ENCODE peak calls at places on chromosome 1, in seven cellular contexts. F, J, E, X, T, U and H are unnamed samples.

GRCh38 chr1:57947471-57947870 is 523.6 kb upstream of the DAB1 start:
- DNase-seq in E (no peak), U (no peak), F (no peak), X (no peak), T (no peak), J (no peak), H (no peak)

GRCh38 chr1:100268202-100268601 is 2.2 kb downstream of the RTCA start:
- DNase-seq in X (no peak), U (peak; percentile 44), J (no peak), E (no peak), F (no peak), T (no peak), H (no peak)

GRCh38 chr1:33735624-33736023 is 128.3 kb upstream of the HMGB4 start:
- DNase-seq in T (peak; percentile 64), E (no peak), F (peak; percentile 20), J (no peak), U (no peak), X (peak; percentile 1), H (no peak)

GRCh38 chr1:192516776-192517297 is 58.7 kb upstream of the RGS1 start:
- DNase-seq in T (no peak), F (peak; percentile 68), U (no peak), X (no peak), J (no peak), E (peak; percentile 99), H (peak; percentile 70)

GRCh38 chr1:70992521-70992920 is 55.1 kb downstream of the PTGER3 start:
- DNase-seq in E (no peak), U (no peak), J (no peak), X (no peak), T (no peak), F (no peak), H (no peak)

GRCh38 chr1:204650911-204651570 is 34.5 kb downstream of the LRRN2 start:
- DNase-seq in F (peak; percentile 4), U (no peak), T (peak; percentile 52), E (no peak), J (no peak), X (no peak), H (no peak)

GRCh38 chr1:180154003-180154324 is 705 bp upstream of the QSOX1 start:
- DNase-seq in F (no peak), U (no peak), J (no peak), X (no peak), E (no peak), T (no peak), H (no peak)

GRCh38 chr1:205071801-205072200 is 12.5 kb downstream of the TMEM81 start:
- DNase-seq in J (no peak), E (no peak), T (no peak), F (no peak), X (no peak), U (no peak), H (no peak)

GRCh38 chr1:226158457-226158856 is 28.1 kb downstream of the ACBD3 start:
- DNase-seq in U (no peak), F (no peak), J (no peak), X (no peak), E (no peak), T (no peak), H (no peak)

GRCh38 chr1:197360068-197360467 is 92.0 kb downstream of the CRB1 start:
- DNase-seq in F (no peak), E (no peak), T (peak; percentile 26), J (no peak), X (no peak), U (no peak), H (no peak)

GRCh38 chr1:204190212-204191211 is 5.8 kb downstream of the KISS1 start:
- DNase-seq in U (peak; percentile 60), F (peak; percentile 56), T (peak; percentile 74), E (no peak), J (no peak), X (no peak), H (peak; percentile 30)

GRCh38 chr1:64608651-64609048 is 136.2 kb upstream of the RAVER2 start:
- DNase-seq in J (no peak), U (no peak), E (no peak), T (no peak), X (no peak), F (no peak), H (no peak)

GRCh38 chr1:65791860-65792670 is 630 bp upstream of the PDE4B start:
- DNase-seq in F (peak; percentile 31), X (no peak), T (peak; percentile 51), J (no peak), E (no peak), U (no peak), H (no peak)

GRCh38 chr1:54887665-54888071 is 673 bp upstream of the DHCR24 start:
- DNase-seq in X (no peak), U (no peak), F (no peak), J (peak; percentile 28), E (no peak), T (peak; percentile 50), H (no peak)

GRCh38 chr1:78441921-78442320 is 48.9 kb upstream of the PTGFR start:
- DNase-seq in J (peak; percentile 40), E (no peak), T (peak; percentile 78), X (no peak), F (no peak), U (no peak), H (no peak)

GRCh38 chr1:55375617-55376258 is 160.6 kb upstream of the USP24 start:
- DNase-seq in X (peak; percentile 22), U (peak; percentile 34), E (no peak), T (peak; percentile 60), F (peak; percentile 25), J (peak; percentile 4), H (no peak)

GRCh38 chr1:38577937-38578443 is 281.6 kb downstream of the RRAGC start:
- DNase-seq in T (no peak), F (peak; percentile 21), U (no peak), X (no peak), E (no peak), J (no peak), H (no peak)

GRCh38 chr1:30657131-30658013 is 66.0 kb downstream of the MATN1 start:
- DNase-seq in U (no peak), T (no peak), E (no peak), X (peak; percentile 35), J (no peak), F (no peak), H (no peak)

GRCh38 chr1:182389619-182390047 is 2.0 kb downstream of the GLUL start:
- DNase-seq in J (peak; percentile 20), F (no peak), X (no peak), T (peak; percentile 40), U (peak; percentile 38), E (no peak), H (no peak)

GRCh38 chr1:211831558-211832323 is 1.2 kb upstream of the LPGAT1 start:
- DNase-seq in E (no peak), T (no peak), F (no peak), J (no peak), X (no peak), U (no peak), H (no peak)

DNA sequence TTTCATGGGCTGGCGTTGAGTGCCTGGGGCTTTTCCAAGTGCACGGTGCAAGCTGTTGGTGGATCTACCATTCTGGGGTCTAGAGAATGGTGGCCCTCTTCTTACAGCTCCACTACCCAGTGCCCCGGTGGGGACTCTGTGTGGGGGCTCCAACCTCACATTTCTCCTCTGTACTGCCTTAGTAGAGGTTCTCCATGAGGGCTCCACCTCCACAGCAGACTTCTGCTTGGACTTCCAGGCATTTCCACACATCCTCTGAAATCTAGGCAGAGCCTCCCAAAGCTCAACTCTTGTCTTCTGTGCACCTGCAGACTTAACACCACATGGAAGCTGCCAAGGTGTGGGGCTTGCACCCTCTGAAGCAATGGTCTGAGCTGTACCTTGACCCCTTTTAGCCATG is 82.1 kb downstream of the CCDC18 start:
- DNase-seq in T (no peak), X (no peak), J (no peak), E (no peak), F (no peak), U (no peak), H (no peak)
- H3K4me3 ChIP-seq in T (no peak overlapping the region), X (no peak overlapping the region), J (no peak overlapping the region), E (no peak overlapping the region), F (no peak overlapping the region), U (no peak overlapping the region), H (no peak overlapping the region)

DNA sequence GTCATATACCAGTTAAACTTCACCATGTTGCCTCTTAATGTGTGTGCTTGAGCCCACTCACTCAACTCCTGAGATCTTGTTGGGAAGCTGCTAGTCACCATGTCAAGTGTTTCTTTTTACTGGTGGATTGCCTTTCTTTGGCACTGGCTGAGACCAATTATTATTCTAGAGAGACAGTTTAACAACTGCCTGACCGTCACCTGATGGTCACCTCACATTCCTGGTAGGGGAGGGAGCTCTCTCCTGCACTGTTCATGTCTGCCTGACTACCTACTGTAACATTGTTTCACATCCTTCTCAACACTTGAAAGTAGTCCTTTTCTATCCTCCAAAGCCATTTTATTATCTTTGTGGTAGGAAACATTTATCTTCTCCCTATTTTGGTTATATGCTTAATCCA is 172.3 kb downstream of the RWDD3 start:
- DNase-seq in U (no peak), E (no peak), X (no peak), F (no peak), J (no peak), T (no peak), H (no peak)
- TF ChIP-seq EZH2 in U (no peak), E (no peak), X (no peak), F (no peak), J (no peak), T (no peak), H (no peak)

DNA sequence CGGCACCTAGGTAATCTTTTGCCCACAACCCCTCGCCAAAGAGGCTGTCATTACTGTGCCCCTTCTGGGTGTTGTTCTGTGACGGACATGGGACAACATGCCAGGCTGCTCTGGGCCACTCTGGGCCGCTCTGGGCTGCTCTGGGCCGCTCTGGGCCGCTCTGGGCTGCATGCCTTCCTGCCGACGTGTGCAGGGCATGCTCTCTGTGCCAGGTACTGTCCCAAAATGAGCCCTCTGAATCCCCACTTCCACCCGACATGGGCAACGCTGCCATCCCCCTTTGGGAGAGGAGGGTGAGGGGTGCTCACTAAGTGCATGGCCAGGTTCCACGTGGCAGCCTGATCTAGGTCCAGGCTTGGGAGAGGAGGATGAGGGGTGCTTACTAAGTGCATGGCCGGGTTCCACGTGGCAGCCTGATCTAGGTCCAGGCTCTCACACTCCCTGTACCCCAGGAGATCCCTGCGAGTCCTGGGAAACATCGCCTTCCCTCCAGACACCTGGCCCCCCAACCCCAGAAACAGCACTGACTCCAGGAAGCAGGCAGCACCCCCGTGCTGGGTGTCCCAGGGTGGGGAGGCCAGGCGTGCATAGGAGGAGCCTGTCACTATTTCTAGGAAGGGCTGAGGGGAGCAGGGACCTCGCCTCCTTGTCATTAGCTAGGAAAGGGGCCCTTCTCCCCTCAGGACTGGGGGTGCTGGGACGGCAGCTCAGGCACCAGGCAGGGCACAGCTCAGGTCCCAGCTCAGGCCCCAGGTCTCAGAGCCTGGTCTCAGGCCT is 16.5 kb downstream of the TTC34 start:
- DNase-seq in E (no peak), U (no peak), X (no peak), J (no peak), T (no peak), F (no peak), H (no peak)
- H3K9ac ChIP-seq in E (no peak overlapping the region), U (no peak overlapping the region), X (no peak overlapping the region), J (no peak overlapping the region), T (no peak overlapping the region), F (no peak overlapping the region), H (no peak overlapping the region)

DNA sequence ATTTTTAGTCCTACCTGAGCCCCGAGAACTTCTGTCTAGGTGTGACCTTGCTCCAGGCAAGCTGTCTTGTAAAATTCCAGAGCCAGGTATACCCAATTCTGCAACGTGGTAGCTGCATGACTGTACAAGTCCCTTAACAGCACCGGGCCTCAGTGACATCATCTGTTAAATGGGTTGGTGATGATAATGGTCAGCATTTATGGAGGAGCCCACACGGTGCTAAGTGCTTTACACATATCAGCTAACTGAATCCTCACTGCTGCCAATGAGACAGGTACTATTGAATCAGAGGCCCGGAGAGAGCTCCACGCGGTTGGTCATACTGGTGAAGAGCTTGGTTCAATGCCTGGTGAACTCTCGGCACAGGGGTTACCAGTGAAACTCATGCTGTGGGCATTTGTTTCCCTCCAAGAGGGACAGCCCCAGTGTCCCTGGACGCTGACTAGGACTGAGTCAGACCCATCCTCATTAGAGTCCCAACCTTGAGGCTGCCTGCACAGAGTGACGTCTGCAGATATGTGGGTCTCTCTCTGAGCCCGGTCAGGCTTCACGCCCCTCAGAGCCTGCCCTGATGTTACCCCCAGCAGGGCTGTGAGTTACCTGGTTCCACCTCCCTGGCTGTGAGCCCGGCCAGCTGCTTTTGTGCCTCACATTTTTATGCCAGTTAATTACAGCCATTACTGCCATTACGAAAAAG is 37.0 kb upstream of the PADI1 start:
- DNase-seq in F (peak; percentile 94), U (no peak), E (no peak), J (peak; percentile 93), X (no peak), T (peak; percentile 94), H (no peak)
- H3K4me3 ChIP-seq in F (no peak overlapping the region), U (no peak overlapping the region), E (no peak overlapping the region), J (no peak overlapping the region), X (no peak overlapping the region), T (peak overlapping the region; percentile 52), H (no peak overlapping the region)